ENCODE peak calls at places on chromosomes 12 and 14, in four cellular contexts. S is left lung, N is A549, I is upper lobe of left lung. W is an unnamed sample.

GRCh38 chr12:92551853-92552397 is 150.9 kb upstream of the PLEKHG7 start:
- ATAC-seq in I (no peak), S (peak; percentile 38), N (peak; percentile 80), W (no peak)

GRCh38 chr12:124756151-124756550 is 107.5 kb downstream of the SCARB1 start:
- ATAC-seq in I (no peak), S (no peak), N (no peak), W (no peak)

GRCh38 chr14:106327234-106327633 is 800.9 kb downstream of the TMEM121 start:
- ATAC-seq in I (no peak), N (no peak), S (no peak), W (no peak)

GRCh38 chr12:21818627-21819026 is 44.1 kb upstream of the KCNJ8 start:
- ATAC-seq in N (no peak), I (peak; percentile 43), S (peak; percentile 21), W (no peak)

GRCh38 chr14:104717646-104718045 is 6.4 kb upstream of the ADSS1 start:
- ATAC-seq in N (no peak), S (no peak), I (no peak), W (no peak)

GRCh38 chr14:22118894-22119477 is 445.4 kb upstream of the OR4E1 start:
- ATAC-seq in N (no peak), I (no peak), S (no peak), W (no peak)

GRCh38 chr12:123516221-123516780 is 17.2 kb downstream of the RILPL1 start:
- ATAC-seq in I (no peak), N (no peak), S (no peak), W (no peak)

GRCh38 chr12:119556830-119557229 is 36.7 kb upstream of the TMEM233 start:
- ATAC-seq in S (no peak), N (no peak), I (no peak), W (no peak)

GRCh38 chr12:65280306-65280705 is 1.8 kb downstream of the MSRB3 start:
- ATAC-seq in I (no peak), S (no peak), N (no peak), W (no peak)

GRCh38 chr12:52441320-52441911 is 7.2 kb upstream of the KRT75 start:
- ATAC-seq in N (no peak), I (no peak), S (no peak), W (no peak)

GRCh38 chr12:93682846-93683261 is 5.7 kb downstream of the CRADD start:
- ATAC-seq in N (no peak), I (peak; percentile 44), S (no peak), W (peak; percentile 32)

GRCh38 chr12:70540996-70541395 is 96.2 kb downstream of the PTPRB start:
- ATAC-seq in S (no peak), I (no peak), N (no peak), W (no peak)
- TF ChIP-seq CTCF in S (no peak), I (no peak), N (no peak), W (no peak)

GRCh38 chr12:111268738-111269572 is 99.9 kb downstream of the PHETA1 start:
- ATAC-seq in I (no peak), S (no peak), N (no peak), W (no peak)
- TF ChIP-seq CTCF in I (no peak), S (peak; percentile 17), N (peak; percentile 48), W (no peak)

GRCh38 chr12:8823565-8824300 is 1.3 kb downstream of the A2ML1 start:
- ATAC-seq in I (peak; percentile 73), S (peak; percentile 83), N (peak; percentile 50), W (peak; percentile 60)
- TF ChIP-seq CTCF in I (peak; percentile 68), S (peak; percentile 39), N (peak; percentile 34), W (peak; percentile 71)

GRCh38 chr12:79174656-79175055 is 310.1 kb downstream of the SYT1 start:
- ATAC-seq in N (peak; percentile 47), I (no peak), S (peak; percentile 62), W (no peak)
- TF ChIP-seq CTCF in N (peak; percentile 54), I (no peak), S (peak; percentile 11), W (peak; percentile 9)

GRCh38 chr12:49505672-49506071 is 33.2 kb upstream of the KCNH3 start:
- ATAC-seq in I (no peak), N (no peak), S (no peak), W (no peak)

GRCh38 chr12:49512541-49512940 is 26.3 kb upstream of the KCNH3 start:
- ATAC-seq in I (no peak), N (no peak), S (no peak), W (no peak)

GRCh38 chr12:49507139-49507538 is 31.7 kb upstream of the KCNH3 start:
- ATAC-seq in N (peak; percentile 100), I (peak; percentile 61), S (peak; percentile 34), W (no peak)

GRCh38 chr12:49515266-49515665 is 23.6 kb upstream of the KCNH3 start:
- ATAC-seq in S (no peak), I (no peak), N (no peak), W (no peak)

DNA sequence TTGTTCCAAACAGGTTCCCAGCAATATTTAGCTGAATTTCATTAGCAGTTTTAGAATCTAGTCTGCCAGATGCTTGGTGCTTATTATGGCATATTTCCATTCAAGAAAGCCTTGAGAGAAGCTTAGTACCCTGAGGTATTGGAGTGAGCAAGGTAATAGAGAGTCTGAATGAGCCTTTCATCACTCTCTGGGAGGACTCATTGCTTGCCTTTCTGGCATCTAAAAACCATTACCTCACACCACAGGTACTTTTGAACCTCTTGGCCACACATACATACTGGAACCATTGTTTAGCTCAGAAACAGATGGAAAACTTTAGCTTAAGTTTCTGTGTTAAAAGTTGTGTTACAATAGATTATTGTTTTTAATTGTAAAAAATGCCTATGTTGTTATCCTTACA is 27.4 kb upstream of the KCNH3 start:
- ATAC-seq in N (no peak), I (no peak), S (no peak), W (no peak)
- TF ChIP-seq CTCF in N (no peak), I (no peak), S (no peak), W (no peak)

GRCh38 chr14:74293621-74294020 is 9.1 kb downstream of the ABCD4 start:
- ATAC-seq in S (no peak), I (no peak), N (no peak), W (no peak)

GRCh38 chr14:74289801-74290200 is 12.9 kb downstream of the ABCD4 start:
- ATAC-seq in N (no peak), I (no peak), S (no peak), W (no peak)

GRCh38 chr14:74292061-74292460 is 10.7 kb downstream of the ABCD4 start:
- ATAC-seq in N (no peak), I (no peak), S (no peak), W (no peak)

GRCh38 chr14:74286736-74287135 is 16.0 kb downstream of the ABCD4 start:
- ATAC-seq in S (no peak), N (no peak), I (no peak), W (no peak)

GRCh38 chr14:74290415-74290814 is 12.3 kb downstream of the ABCD4 start:
- ATAC-seq in N (no peak), S (no peak), I (no peak), W (no peak)
- TF ChIP-seq CTCF in N (peak; percentile 27), S (peak; percentile 19), I (no peak), W (peak; percentile 20)

DNA sequence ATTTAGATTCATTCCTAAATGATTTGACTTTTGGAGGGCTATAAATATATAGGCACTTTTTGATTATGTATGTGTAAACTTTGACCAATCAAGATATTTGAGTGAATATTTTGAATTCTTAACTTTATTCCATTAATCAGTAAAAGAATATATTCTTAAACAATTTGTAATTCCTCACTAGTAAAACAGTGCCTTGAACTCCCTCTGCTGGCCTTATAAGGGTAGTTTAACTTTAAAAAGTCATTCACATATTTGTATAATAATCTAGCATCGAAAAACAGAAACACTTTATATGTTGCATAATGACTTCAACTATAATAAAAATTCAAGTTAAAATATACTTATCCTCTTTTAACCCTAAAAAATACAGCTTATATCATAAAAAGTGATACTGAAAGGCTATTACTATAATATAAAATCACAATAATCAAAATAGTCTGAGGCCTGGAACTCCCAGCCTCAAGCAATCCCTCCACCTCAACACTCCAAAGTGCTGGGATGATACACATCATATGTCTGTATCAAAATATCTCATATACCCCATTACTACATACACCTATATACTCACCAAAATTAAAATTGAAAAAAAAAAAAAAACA is 31.2 kb downstream of the CCDC59 start:
- ATAC-seq in I (no peak), N (no peak), S (no peak), W (no peak)
- TF ChIP-seq CTCF in I (peak; percentile 46), N (peak; percentile 55), S (peak; percentile 50), W (peak; percentile 36)

GRCh38 chr12:56590237-56590830 is 39.8 kb downstream of the BAZ2A start:
- ATAC-seq in S (no peak), I (no peak), N (peak; percentile 75), W (no peak)
- TF ChIP-seq CTCF in S (no peak), I (peak; percentile 20), N (peak; percentile 42), W (no peak)

GRCh38 chr12:74624206-74624605 is 86.6 kb downstream of the ATXN7L3B start:
- ATAC-seq in I (no peak), S (peak; percentile 65), N (no peak), W (no peak)

GRCh38 chr12:74620932-74621331 is 83.3 kb downstream of the ATXN7L3B start:
- ATAC-seq in I (no peak), N (no peak), S (no peak), W (no peak)

DNA sequence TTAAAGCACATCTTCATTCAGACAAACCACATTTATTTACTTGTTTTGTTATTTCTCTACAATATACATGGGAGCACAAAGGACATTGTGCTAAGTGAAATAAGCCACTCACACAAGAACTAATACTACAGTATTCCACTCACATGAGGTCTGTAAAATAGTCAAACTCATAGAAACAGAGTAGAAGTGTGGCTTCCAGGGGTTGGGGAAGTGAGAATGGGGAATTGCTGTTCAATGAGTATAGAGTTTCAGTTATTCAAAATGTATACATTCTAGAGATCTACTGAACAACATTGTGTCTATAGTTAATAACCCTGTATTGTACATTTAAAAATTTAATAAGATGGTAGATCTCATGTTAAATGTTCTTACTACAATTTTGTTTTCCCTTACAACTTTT is 88.8 kb downstream of the ATXN7L3B start:
- ATAC-seq in S (no peak), I (no peak), N (no peak), W (no peak)
- TF ChIP-seq CTCF in S (no peak), I (no peak), N (no peak), W (no peak)

GRCh38 chr12:18250313-18250916 is 10.9 kb upstream of the PIK3C2G start:
- ATAC-seq in N (no peak), I (no peak), S (peak; percentile 63), W (no peak)
- TF ChIP-seq CTCF in N (peak; percentile 85), I (peak; percentile 56), S (peak; percentile 43), W (peak; percentile 75)

W was measured in gastroesophageal sphincter.